ENCODE peak calls at places on chromosomes 3 and 15, in seven cellular contexts. Y is left cardiac atrium, Q is Daoy, L is NCI-H1092, O is cardiac fibroblast, K is fibroblast of pulmonary artery, J is GM12865. C is an unnamed sample.

GRCh38 chr3:49673715-49674490 is at the start of gene APEH:
- DNase-seq in Y (peak), Q (peak), L (no peak), O (peak), K (peak), J (peak), C (peak)

GRCh38 chr15:82919231-82919886 is 33.2 kb downstream of the HOMER2 start:
- DNase-seq in Y (no peak), Q (no peak), L (peak), O (no peak), K (no peak), J (no peak), C (no peak)

GRCh38 chr3:113084777-113085176 is 94.0 kb downstream of the GTPBP8 start:
- DNase-seq in Y (no peak), Q (peak), L (no peak), O (peak), K (peak), J (no peak), C (no peak)

GRCh38 chr3:53198256-53198977 is 37.4 kb downstream of the PRKCD start:
- DNase-seq in Y (no peak), Q (no peak), L (no peak), O (no peak), K (no peak), J (no peak), C (no peak)

GRCh38 chr3:12154151-12154550 is 4.6 kb downstream of the TIMP4 start:
- DNase-seq in Y (no peak), Q (no peak), L (no peak), O (peak), K (peak), J (no peak), C (no peak)

GRCh38 chr3:45057557-45057956 is 31.5 kb downstream of the CLEC3B start:
- DNase-seq in Y (no peak), Q (peak), L (no peak), O (no peak), K (no peak), J (no peak), C (no peak)

GRCh38 chr15:29377141-29377540 is 107.5 kb upstream of the NSMCE3 start:
- DNase-seq in Y (no peak), Q (peak), L (no peak), O (no peak), K (no peak), J (no peak), C (no peak)

GRCh38 chr3:47573190-47574172 is 5.2 kb downstream of the CSPG5 start:
- DNase-seq in Y (no peak), Q (no peak), L (no peak), O (no peak), K (no peak), J (no peak), C (no peak)

GRCh38 chr15:40844543-40844981 is 714 bp downstream of the SPINT1 start:
- DNase-seq in Y (peak), Q (peak), L (no peak), O (no peak), K (no peak), J (peak), C (no peak)

GRCh38 chr3:15794842-15795562 is 2.8 kb downstream of the ANKRD28 start:
- DNase-seq in Y (no peak), Q (no peak), L (no peak), O (peak), K (peak), J (no peak), C (no peak)

GRCh38 chr15:38533926-38534325 is 30.7 kb downstream of the RASGRP1 start:
- DNase-seq in Y (no peak), Q (no peak), L (no peak), O (no peak), K (no peak), J (no peak), C (no peak)

GRCh38 chr15:61050844-61051569 is 178.1 kb downstream of the RORA start:
- DNase-seq in Y (no peak), Q (peak), L (no peak), O (peak), K (no peak), J (no peak), C (no peak)

GRCh38 chr3:140570602-140571001 is 107.3 kb upstream of the TRIM42 start:
- DNase-seq in Y (peak), Q (no peak), L (no peak), O (no peak), K (no peak), J (no peak), C (no peak)

GRCh38 chr3:11350374-11350773 is 78.2 kb downstream of the ATG7 start:
- DNase-seq in Y (no peak), Q (no peak), L (no peak), O (peak), K (peak), J (no peak), C (no peak)

GRCh38 chr3:133130168-133130567 is 92.0 kb downstream of the TMEM108 start:
- DNase-seq in Y (no peak), Q (peak), L (no peak), O (peak), K (no peak), J (no peak), C (no peak)

GRCh38 chr3:28917895-28918294 is 363.0 kb upstream of the RBMS3 start:
- DNase-seq in Y (no peak), Q (no peak), L (no peak), O (no peak), K (no peak), J (no peak), C (no peak)

GRCh38 chr15:69554321-69554961 is 101.8 kb downstream of the RPLP1 start:
- DNase-seq in Y (no peak), Q (no peak), L (peak), O (no peak), K (peak), J (no peak), C (no peak)

GRCh38 chr3:12436514-12437222 is 47.6 kb upstream of the TSEN2 start:
- DNase-seq in Y (no peak), Q (no peak), L (no peak), O (peak), K (peak), J (no peak), C (no peak)

GRCh38 chr3:132231633-132232032 is 85.6 kb upstream of the ACP3 start:
- DNase-seq in Y (no peak), Q (peak), L (no peak), O (peak), K (peak), J (no peak), C (no peak)

GRCh38 chr15:74619916-74620635 is 4.4 kb downstream of the CLK3 start:
- DNase-seq in Y (no peak), Q (no peak), L (no peak), O (no peak), K (no peak), J (no peak), C (no peak)